ENCODE peak calls at places on chromosomes 2 and 18, in four cellular contexts. K is HCT116, B is K562, Z is HepG2. G is an unnamed sample.

GRCh38 chr2:134897932-134898331 is 20.7 kb upstream of the CCNT2 start:
- DNase-seq in K (peak; percentile 15), Z (no peak), B (no peak), G (no peak)

GRCh38 chr2:113181491-113182051 is 7.8 kb downstream of the PSD4 start:
- DNase-seq in B (peak; percentile 46), K (no peak), Z (no peak), G (no peak)

GRCh38 chr2:63614448-63614968 is 25.7 kb downstream of the MDH1 start:
- DNase-seq in Z (peak; percentile 35), B (no peak), K (peak; percentile 43), G (no peak)

GRCh38 chr2:3127710-3128109 is 249.9 kb downstream of the EIPR1 start:
- DNase-seq in K (no peak), Z (no peak), B (no peak), G (no peak)

GRCh38 chr2:199727801-199728200 is 123.2 kb downstream of the FTCDNL1 start:
- DNase-seq in K (no peak), B (no peak), Z (no peak), G (no peak)

GRCh38 chr18:30999186-30999585 is 43.4 kb downstream of the DSC3 start:
- DNase-seq in Z (no peak), B (no peak), K (no peak), G (no peak)

GRCh38 chr18:69980982-69981804 is 33.5 kb upstream of the CD226 start:
- DNase-seq in B (no peak), Z (no peak), K (no peak), G (no peak)

GRCh38 chr2:122329266-122329665 is 573.8 kb downstream of the TSN start:
- DNase-seq in Z (no peak), K (no peak), B (no peak), G (no peak)

DNA sequence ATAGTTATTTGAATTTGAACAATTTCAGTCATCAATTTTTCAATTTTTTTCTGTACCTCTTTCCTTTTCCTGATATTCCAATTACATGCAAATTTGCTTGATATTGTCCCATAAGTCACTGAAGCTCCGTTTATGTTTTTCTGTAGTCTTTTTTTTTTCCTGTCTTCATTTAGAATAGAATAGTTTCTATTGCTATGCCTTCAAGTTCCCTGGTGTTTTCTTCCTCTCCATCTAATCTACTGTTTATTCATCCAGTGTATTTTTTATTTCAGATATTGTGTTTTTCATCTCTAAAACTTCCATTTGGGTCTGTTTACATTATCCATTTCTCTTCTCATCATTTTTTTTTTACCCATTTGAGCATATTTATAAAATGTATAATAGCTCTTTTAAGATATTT is 8.0 kb upstream of the EIF2AK2 start:
- DNase-seq in K (no peak), B (no peak), Z (no peak), G (no peak)
- TF ChIP-seq TCF7L2 in K (no peak), B (no peak), Z (no peak), G (no peak)

GRCh38 chr2:64939332-64939917 is 49.8 kb upstream of the SLC1A4 start:
- DNase-seq in K (no peak), B (no peak), Z (no peak), G (no peak)
- TF ChIP-seq SIN3A in K (no peak), B (no peak), Z (no peak), G (no peak)

GRCh38 chr18:44909191-44909719 is 228.6 kb downstream of the SETBP1 start:
- DNase-seq in K (no peak), Z (no peak), B (no peak), G (no peak)
- H3K27me3 ChIP-seq in K (no peaks in the 10 kb centered on the region), Z (no peaks in the 10 kb centered on the region), B (no peaks in the 10 kb centered on the region), G (no peaks in the 10 kb centered on the region)

GRCh38 chr18:35139517-35139916 is 98.3 kb downstream of the MAPRE2 start:
- DNase-seq in K (no peak), B (no peak), Z (no peak), G (no peak)
- TF ChIP-seq TCF7L2 in K (no peak), B (no peak), Z (no peak), G (no peak)

GRCh38 chr2:98896416-98896815 is 39.6 kb downstream of the CRACDL start:
- DNase-seq in Z (no peak), K (no peak), B (no peak), G (no peak)
- TF ChIP-seq SIN3A in Z (no peak), K (no peak), B (no peak), G (no peak)

DNA sequence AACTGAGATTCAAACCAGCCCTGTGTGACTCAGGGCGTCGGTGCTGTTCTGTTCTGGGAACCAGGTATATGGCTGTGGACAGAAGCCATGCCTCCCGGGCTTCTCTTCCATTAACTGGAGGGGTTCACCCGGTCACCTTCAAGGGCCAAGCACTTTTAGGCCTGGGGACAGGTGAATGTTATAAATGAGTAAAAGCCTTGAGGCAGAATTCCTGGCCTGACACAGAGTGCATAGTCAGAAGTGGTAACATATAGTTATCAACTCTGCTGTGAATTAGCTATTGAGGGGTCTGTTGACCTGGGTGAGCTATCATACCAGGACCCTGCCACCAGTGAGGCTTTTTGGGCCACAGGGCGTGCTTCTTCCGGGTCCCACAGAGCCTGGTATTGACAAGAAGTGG is 2.7 kb downstream of the FHOD3 start:
- DNase-seq in B (no peak), K (no peak), Z (no peak), G (no peak)
- H3K27me3 ChIP-seq in B (peaks cover 31% of the 10 kb centered on the region), K (peaks cover 15% of the 10 kb centered on the region), Z (no peaks in the 10 kb centered on the region), G (no peaks in the 10 kb centered on the region)